ENCODE peak calls at places on chromosomes 4 and X, in ten cellular contexts. One of them, this sample, is unnamed.

GRCh38 chr4:143358923-143359694 is 22.4 kb downstream of the GAB1 start:
- DNase-seq in gastrocnemius medialis: no peak
- DNase-seq in HepG2: no peak
- DNase-seq in CD8-positive, alpha-beta memory T cell: no peak
- DNase-seq in aorta: no peak
- DNase-seq in right cardiac atrium: no peak
- DNase-seq in right lobe of liver: no peak
- DNase-seq in endothelial cell of umbilical vein: peak
- DNase-seq in pancreas: peak
- DNase-seq in left ventricle myocardium inferior: no peak
- DNase-seq in this sample: peak

GRCh38 chrX:21438792-21439191 is 64.6 kb downstream of the CNKSR2 start:
- DNase-seq in left ventricle myocardium inferior: no peak
- DNase-seq in HepG2: no peak
- DNase-seq in pancreas: no peak
- DNase-seq in CD8-positive, alpha-beta memory T cell: no peak
- DNase-seq in right cardiac atrium: no peak
- DNase-seq in aorta: no peak
- DNase-seq in gastrocnemius medialis: no peak
- DNase-seq in endothelial cell of umbilical vein: no peak
- DNase-seq in right lobe of liver: no peak
- DNase-seq in this sample: no peak

GRCh38 chrX:142156567-142156966 is 48.5 kb downstream of the MAGEC2 start:
- DNase-seq in pancreas: no peak
- DNase-seq in right lobe of liver: no peak
- DNase-seq in HepG2: no peak
- DNase-seq in endothelial cell of umbilical vein: no peak
- DNase-seq in right cardiac atrium: no peak
- DNase-seq in left ventricle myocardium inferior: no peak
- DNase-seq in aorta: no peak
- DNase-seq in gastrocnemius medialis: no peak
- DNase-seq in CD8-positive, alpha-beta memory T cell: no peak
- DNase-seq in this sample: no peak

GRCh38 chr4:182207806-182208483 is 35.3 kb upstream of the TENM3 start:
- DNase-seq in gastrocnemius medialis: no peak
- DNase-seq in right cardiac atrium: no peak
- DNase-seq in left ventricle myocardium inferior: no peak
- DNase-seq in aorta: no peak
- DNase-seq in CD8-positive, alpha-beta memory T cell: no peak
- DNase-seq in endothelial cell of umbilical vein: no peak
- DNase-seq in right lobe of liver: no peak
- DNase-seq in HepG2: no peak
- DNase-seq in pancreas: no peak
- DNase-seq in this sample: no peak

GRCh38 chr4:76589872-76590846 is 155.1 kb downstream of the SHROOM3 start:
- DNase-seq in right lobe of liver: no peak
- DNase-seq in HepG2: peak
- DNase-seq in gastrocnemius medialis: no peak
- DNase-seq in CD8-positive, alpha-beta memory T cell: no peak
- DNase-seq in pancreas: no peak
- DNase-seq in aorta: peak
- DNase-seq in endothelial cell of umbilical vein: no peak
- DNase-seq in right cardiac atrium: peak
- DNase-seq in left ventricle myocardium inferior: peak
- DNase-seq in this sample: peak

GRCh38 chrX:123607270-123607669 is 125.6 kb downstream of the THOC2 start:
- DNase-seq in right lobe of liver: no peak
- DNase-seq in right cardiac atrium: no peak
- DNase-seq in HepG2: no peak
- DNase-seq in left ventricle myocardium inferior: no peak
- DNase-seq in CD8-positive, alpha-beta memory T cell: no peak
- DNase-seq in gastrocnemius medialis: no peak
- DNase-seq in aorta: no peak
- DNase-seq in endothelial cell of umbilical vein: no peak
- DNase-seq in pancreas: no peak
- DNase-seq in this sample: no peak

GRCh38 chrX:149937881-149938426 is 337 bp downstream of the EOLA2 start:
- DNase-seq in HepG2: no peak
- DNase-seq in left ventricle myocardium inferior: peak
- DNase-seq in right lobe of liver: peak
- DNase-seq in pancreas: peak
- DNase-seq in right cardiac atrium: peak
- DNase-seq in CD8-positive, alpha-beta memory T cell: peak
- DNase-seq in gastrocnemius medialis: no peak
- DNase-seq in aorta: peak
- DNase-seq in endothelial cell of umbilical vein: no peak
- DNase-seq in this sample: peak

GRCh38 chrX:151694661-151695582 is at the start of gene PRRG3:
- DNase-seq in left ventricle myocardium inferior: no peak
- DNase-seq in endothelial cell of umbilical vein: no peak
- DNase-seq in pancreas: no peak
- DNase-seq in CD8-positive, alpha-beta memory T cell: no peak
- DNase-seq in right cardiac atrium: peak
- DNase-seq in right lobe of liver: no peak
- DNase-seq in aorta: no peak
- DNase-seq in gastrocnemius medialis: no peak
- DNase-seq in HepG2: no peak
- DNase-seq in this sample: no peak

GRCh38 chrX:43813319-43813718 is 68.9 kb downstream of the MAOB start:
- DNase-seq in gastrocnemius medialis: no peak
- DNase-seq in CD8-positive, alpha-beta memory T cell: no peak
- DNase-seq in left ventricle myocardium inferior: no peak
- DNase-seq in right cardiac atrium: no peak
- DNase-seq in right lobe of liver: no peak
- DNase-seq in HepG2: no peak
- DNase-seq in pancreas: no peak
- DNase-seq in endothelial cell of umbilical vein: no peak
- DNase-seq in aorta: no peak
- DNase-seq in this sample: no peak

GRCh38 chr4:139279723-139280620 is at the start of gene MGARP:
- DNase-seq in right lobe of liver: no peak
- DNase-seq in right cardiac atrium: peak
- DNase-seq in aorta: peak
- DNase-seq in CD8-positive, alpha-beta memory T cell: peak
- DNase-seq in gastrocnemius medialis: no peak
- DNase-seq in endothelial cell of umbilical vein: peak
- DNase-seq in pancreas: no peak
- DNase-seq in HepG2: no peak
- DNase-seq in left ventricle myocardium inferior: peak
- DNase-seq in this sample: no peak

GRCh38 chrX:115112411-115112810 is 76.8 kb upstream of the RBMXL3 start:
- DNase-seq in right cardiac atrium: no peak
- DNase-seq in left ventricle myocardium inferior: no peak
- DNase-seq in endothelial cell of umbilical vein: no peak
- DNase-seq in HepG2: no peak
- DNase-seq in aorta: no peak
- DNase-seq in gastrocnemius medialis: no peak
- DNase-seq in CD8-positive, alpha-beta memory T cell: no peak
- DNase-seq in right lobe of liver: no peak
- DNase-seq in pancreas: no peak
- DNase-seq in this sample: no peak

GRCh38 chr4:157231525-157231924 is 11.0 kb downstream of the GRIA2 start:
- DNase-seq in left ventricle myocardium inferior: no peak
- DNase-seq in aorta: no peak
- DNase-seq in endothelial cell of umbilical vein: no peak
- DNase-seq in right cardiac atrium: no peak
- DNase-seq in pancreas: no peak
- DNase-seq in right lobe of liver: no peak
- DNase-seq in HepG2: no peak
- DNase-seq in CD8-positive, alpha-beta memory T cell: no peak
- DNase-seq in gastrocnemius medialis: no peak
- DNase-seq in this sample: no peak

GRCh38 chrX:68918202-68918601 is 89.4 kb downstream of the EFNB1 start:
- DNase-seq in HepG2: no peak
- DNase-seq in gastrocnemius medialis: no peak
- DNase-seq in CD8-positive, alpha-beta memory T cell: no peak
- DNase-seq in aorta: no peak
- DNase-seq in left ventricle myocardium inferior: no peak
- DNase-seq in endothelial cell of umbilical vein: no peak
- DNase-seq in right lobe of liver: no peak
- DNase-seq in right cardiac atrium: peak
- DNase-seq in pancreas: no peak
- DNase-seq in this sample: no peak

GRCh38 chr4:31539279-31540074 is 819.3 kb downstream of the PCDH7 start:
- DNase-seq in right cardiac atrium: no peak
- DNase-seq in aorta: no peak
- DNase-seq in endothelial cell of umbilical vein: no peak
- DNase-seq in pancreas: no peak
- DNase-seq in HepG2: no peak
- DNase-seq in gastrocnemius medialis: no peak
- DNase-seq in right lobe of liver: no peak
- DNase-seq in CD8-positive, alpha-beta memory T cell: no peak
- DNase-seq in left ventricle myocardium inferior: peak
- DNase-seq in this sample: no peak

DNA sequence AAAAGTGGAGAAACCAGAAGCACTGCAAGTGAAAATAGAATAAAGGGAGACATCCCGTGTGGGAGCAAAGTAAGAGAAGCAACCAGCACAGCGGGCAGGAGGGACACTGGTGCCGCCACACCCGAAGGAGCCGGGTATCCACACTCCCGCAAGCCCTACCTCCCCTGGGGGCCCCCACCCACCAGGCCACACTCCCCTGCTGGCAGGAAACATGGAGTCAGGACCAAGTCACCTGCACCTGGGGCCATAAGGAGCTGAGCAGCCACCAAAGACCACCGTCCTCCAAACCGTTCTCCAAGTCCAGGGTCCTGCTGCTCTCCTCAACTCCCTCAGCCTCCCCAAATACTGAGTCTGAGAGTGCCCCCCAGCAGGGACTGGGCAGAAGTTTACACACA is 30.5 kb downstream of the FGFRL1 start:
- DNase-seq in gastrocnemius medialis: no peak
- DNase-seq in HepG2: no peak
- DNase-seq in endothelial cell of umbilical vein: no peak
- DNase-seq in left ventricle myocardium inferior: no peak
- DNase-seq in right cardiac atrium: peak
- DNase-seq in pancreas: no peak
- DNase-seq in right lobe of liver: no peak
- DNase-seq in CD8-positive, alpha-beta memory T cell: no peak
- DNase-seq in aorta: no peak
- DNase-seq in this sample: no peak
- H3K4me3 ChIP-seq in gastrocnemius medialis: no peak
- H3K4me3 ChIP-seq in HepG2: no peak
- H3K4me3 ChIP-seq in endothelial cell of umbilical vein: no peak
- H3K4me3 ChIP-seq in left ventricle myocardium inferior: peak
- H3K4me3 ChIP-seq in right cardiac atrium: no peak
- H3K4me3 ChIP-seq in pancreas: no peak
- H3K4me3 ChIP-seq in right lobe of liver: no peak
- H3K4me3 ChIP-seq in CD8-positive, alpha-beta memory T cell: no peak
- H3K4me3 ChIP-seq in aorta: no peak
- H3K4me3 ChIP-seq in this sample: no peak

GRCh38 chrX:53319614-53320542 is 38.5 kb upstream of the IQSEC2 start:
- DNase-seq in HepG2: no peak
- DNase-seq in right lobe of liver: no peak
- DNase-seq in endothelial cell of umbilical vein: no peak
- DNase-seq in pancreas: no peak
- DNase-seq in aorta: no peak
- DNase-seq in gastrocnemius medialis: no peak
- DNase-seq in right cardiac atrium: peak
- DNase-seq in left ventricle myocardium inferior: no peak
- DNase-seq in CD8-positive, alpha-beta memory T cell: no peak
- DNase-seq in this sample: no peak
- H3K4me3 ChIP-seq in HepG2: peak
- H3K4me3 ChIP-seq in right lobe of liver: peak
- H3K4me3 ChIP-seq in endothelial cell of umbilical vein: peak
- H3K4me3 ChIP-seq in pancreas: peak
- H3K4me3 ChIP-seq in aorta: peak
- H3K4me3 ChIP-seq in gastrocnemius medialis: peak
- H3K4me3 ChIP-seq in right cardiac atrium: peak
- H3K4me3 ChIP-seq in left ventricle myocardium inferior: peak
- H3K4me3 ChIP-seq in CD8-positive, alpha-beta memory T cell: peak
- H3K4me3 ChIP-seq in this sample: peak

GRCh38 chrX:84187501-84188319 is at the start of gene RPS6KA6:
- DNase-seq in pancreas: peak
- DNase-seq in right cardiac atrium: peak
- DNase-seq in endothelial cell of umbilical vein: peak
- DNase-seq in right lobe of liver: peak
- DNase-seq in gastrocnemius medialis: no peak
- DNase-seq in CD8-positive, alpha-beta memory T cell: no peak
- DNase-seq in HepG2: no peak
- DNase-seq in aorta: peak
- DNase-seq in left ventricle myocardium inferior: peak
- DNase-seq in this sample: peak
- H3K4me3 ChIP-seq in pancreas: peak
- H3K4me3 ChIP-seq in right cardiac atrium: peak
- H3K4me3 ChIP-seq in endothelial cell of umbilical vein: peak
- H3K4me3 ChIP-seq in right lobe of liver: peak
- H3K4me3 ChIP-seq in gastrocnemius medialis: peak
- H3K4me3 ChIP-seq in CD8-positive, alpha-beta memory T cell: no peak
- H3K4me3 ChIP-seq in HepG2: no peak
- H3K4me3 ChIP-seq in aorta: peak
- H3K4me3 ChIP-seq in left ventricle myocardium inferior: peak
- H3K4me3 ChIP-seq in this sample: peak

GRCh38 chr4:15652191-15652590 is 3.0 kb downstream of the FBXL5 start:
- DNase-seq in right lobe of liver: no peak
- DNase-seq in gastrocnemius medialis: no peak
- DNase-seq in right cardiac atrium: no peak
- DNase-seq in pancreas: no peak
- DNase-seq in endothelial cell of umbilical vein: peak
- DNase-seq in aorta: no peak
- DNase-seq in CD8-positive, alpha-beta memory T cell: no peak
- DNase-seq in HepG2: no peak
- DNase-seq in left ventricle myocardium inferior: no peak
- DNase-seq in this sample: no peak

GRCh38 chr4:15653864-15654391 is 1.2 kb downstream of the FBXL5 start:
- DNase-seq in right cardiac atrium: no peak
- DNase-seq in CD8-positive, alpha-beta memory T cell: no peak
- DNase-seq in gastrocnemius medialis: no peak
- DNase-seq in aorta: no peak
- DNase-seq in endothelial cell of umbilical vein: peak
- DNase-seq in right lobe of liver: no peak
- DNase-seq in left ventricle myocardium inferior: no peak
- DNase-seq in HepG2: peak
- DNase-seq in pancreas: no peak
- DNase-seq in this sample: no peak

GRCh38 chr4:15653430-15653829 is 1.7 kb downstream of the FBXL5 start:
- DNase-seq in endothelial cell of umbilical vein: no peak
- DNase-seq in right lobe of liver: no peak
- DNase-seq in left ventricle myocardium inferior: no peak
- DNase-seq in aorta: no peak
- DNase-seq in HepG2: no peak
- DNase-seq in right cardiac atrium: no peak
- DNase-seq in pancreas: no peak
- DNase-seq in gastrocnemius medialis: no peak
- DNase-seq in CD8-positive, alpha-beta memory T cell: no peak
- DNase-seq in this sample: no peak

GRCh38 chr4:15649914-15650545 is 5.1 kb downstream of the FBXL5 start:
- DNase-seq in right cardiac atrium: no peak
- DNase-seq in gastrocnemius medialis: peak
- DNase-seq in pancreas: peak
- DNase-seq in aorta: no peak
- DNase-seq in CD8-positive, alpha-beta memory T cell: peak
- DNase-seq in HepG2: peak
- DNase-seq in endothelial cell of umbilical vein: peak
- DNase-seq in right lobe of liver: no peak
- DNase-seq in left ventricle myocardium inferior: no peak
- DNase-seq in this sample: peak

GRCh38 chr4:15651682-15652081 is 3.5 kb downstream of the FBXL5 start:
- DNase-seq in left ventricle myocardium inferior: no peak
- DNase-seq in right lobe of liver: no peak
- DNase-seq in HepG2: no peak
- DNase-seq in aorta: no peak
- DNase-seq in endothelial cell of umbilical vein: no peak
- DNase-seq in gastrocnemius medialis: no peak
- DNase-seq in pancreas: no peak
- DNase-seq in right cardiac atrium: no peak
- DNase-seq in CD8-positive, alpha-beta memory T cell: no peak
- DNase-seq in this sample: no peak
- H3K4me3 ChIP-seq in left ventricle myocardium inferior: peak
- H3K4me3 ChIP-seq in right lobe of liver: no peak
- H3K4me3 ChIP-seq in HepG2: no peak
- H3K4me3 ChIP-seq in aorta: no peak
- H3K4me3 ChIP-seq in endothelial cell of umbilical vein: no peak
- H3K4me3 ChIP-seq in gastrocnemius medialis: peak
- H3K4me3 ChIP-seq in pancreas: no peak
- H3K4me3 ChIP-seq in right cardiac atrium: no peak
- H3K4me3 ChIP-seq in CD8-positive, alpha-beta memory T cell: no peak
- H3K4me3 ChIP-seq in this sample: no peak

This sample was measured in transverse colon.